ENCODE peak calls at places on chromosomes 11 and 22, in four cellular contexts. M, P, Z and L are unnamed samples.

GRCh38 chr22:29784451-29785361 is 17.5 kb downstream of the UQCR10 start:
- DNase-seq in M (peak; percentile 82), P (peak; percentile 81), Z (peak; percentile 48), L (peak; percentile 76)

GRCh38 chr11:27395556-27396258 is 32.7 kb upstream of the CCDC34 start:
- DNase-seq in M (peak; percentile 72), P (peak; percentile 71), Z (no peak), L (no peak)

GRCh38 chr11:20658135-20658534 is 11.3 kb upstream of the NELL1 start:
- DNase-seq in M (no peak), P (no peak), Z (no peak), L (no peak)

GRCh38 chr11:50187220-50187619 is 154.5 kb downstream of the OR4C45 start:
- DNase-seq in M (no peak), P (no peak), Z (no peak), L (no peak)

GRCh38 chr11:120715239-120715638 is 203.7 kb downstream of the GRIK4 start:
- DNase-seq in M (no peak), P (peak; percentile 8), Z (peak; percentile 60), L (peak; percentile 7)

GRCh38 chr11:65366340-65366773 is 11.8 kb downstream of the TIGD3 start:
- DNase-seq in M (no peak), P (peak; percentile 93), Z (peak; percentile 88), L (peak; percentile 91)

GRCh38 chr22:35491908-35492380 is 48.7 kb upstream of the RASD2 start:
- DNase-seq in M (no peak), P (no peak), Z (no peak), L (no peak)

GRCh38 chr22:35838849-35839646 is 121.4 kb downstream of the APOL5 start:
- DNase-seq in M (no peak), P (peak; percentile 79), Z (peak; percentile 54), L (peak; percentile 85)

GRCh38 chr11:1422981-1423380 is 33.2 kb downstream of the BRSK2 start:
- DNase-seq in M (no peak), P (no peak), Z (no peak), L (no peak)

GRCh38 chr22:37544955-37545702 is 15.2 kb upstream of the CDC42EP1 start:
- DNase-seq in M (peak; percentile 88), P (peak; percentile 83), Z (peak; percentile 78), L (peak; percentile 70)

GRCh38 chr22:39943366-39943765 is 16.8 kb upstream of the TMA7B start:
- DNase-seq in M (no peak), P (no peak), Z (no peak), L (no peak)

GRCh38 chr11:13168281-13168680 is 109.3 kb upstream of the BMAL1 start:
- DNase-seq in M (no peak), P (peak; percentile 8), Z (no peak), L (no peak)

GRCh38 chr22:48918585-48919186 is 909.0 kb downstream of the BRD1 start:
- DNase-seq in M (no peak), P (no peak), Z (no peak), L (no peak)

GRCh38 chr11:4482445-4482844 is at the start of gene OR52K1:
- DNase-seq in M (no peak), P (no peak), Z (no peak), L (no peak)

GRCh38 chr11:34640050-34640971 is 19.4 kb downstream of the EHF start:
- DNase-seq in M (peak; percentile 48), P (no peak), Z (no peak), L (no peak)

GRCh38 chr11:27950339-27950738 is 157.6 kb downstream of the KIF18A start:
- DNase-seq in M (no peak), P (no peak), Z (peak; percentile 6), L (no peak)

GRCh38 chr11:47915407-47916137 is 64.8 kb upstream of the PTPRJ start:
- DNase-seq in M (no peak), P (no peak), Z (no peak), L (no peak)

GRCh38 chr11:75421035-75421602 is 11.9 kb downstream of the KLHL35 start:
- DNase-seq in M (no peak), P (no peak), Z (no peak), L (no peak)

GRCh38 chr22:44461614-44462013 is 36.4 kb downstream of the RTL6 start:
- DNase-seq in M (peak; percentile 11), P (no peak), Z (no peak), L (no peak)

GRCh38 chr11:76772100-76772782 is 10.9 kb upstream of the TSKU start:
- DNase-seq in M (peak; percentile 88), P (no peak), Z (no peak), L (peak; percentile 49)

GRCh38 chr11:120707098-120707497 is 195.6 kb downstream of the GRIK4 start:
- DNase-seq in M (no peak), P (no peak), Z (no peak), L (no peak)

GRCh38 chr22:50737728-50738648 is at the start of gene ACR:
- DNase-seq in M (no peak), P (no peak), Z (no peak), L (no peak)

GRCh38 chr11:45751430-45751829 is 53.5 kb upstream of the SLC35C1 start:
- DNase-seq in M (no peak), P (no peak), Z (no peak), L (no peak)

GRCh38 chr11:33410086-33410765 is 153.0 kb downstream of the HIPK3 start:
- DNase-seq in M (no peak), P (no peak), Z (no peak), L (no peak)

GRCh38 chr11:107331728-107332127 is 125.9 kb downstream of the CWF19L2 start:
- DNase-seq in M (no peak), P (no peak), Z (no peak), L (no peak)

GRCh38 chr22:29740216-29740615 is 20.4 kb downstream of the CABP7 start:
- DNase-seq in M (no peak), P (no peak), Z (no peak), L (no peak)

GRCh38 chr11:111454561-111455192 is 57.5 kb downstream of the BTG4 start:
- DNase-seq in M (no peak), P (peak; percentile 60), Z (peak; percentile 91), L (peak; percentile 65)

GRCh38 chr11:1299621-1300020 is 9.8 kb downstream of the TOLLIP start:
- DNase-seq in M (peak; percentile 69), P (no peak), Z (no peak), L (no peak)

GRCh38 chr11:106695506-106695905 is 322.8 kb downstream of the GUCY1A2 start:
- DNase-seq in M (no peak), P (peak; percentile 21), Z (peak; percentile 2), L (peak; percentile 65)

GRCh38 chr11:95092549-95093324 is 3.1 kb downstream of the ENDOD1 start:
- DNase-seq in M (no peak), P (peak; percentile 67), Z (peak; percentile 59), L (peak; percentile 53)

GRCh38 chr11:97743205-97743742 is 1277.5 kb upstream of the CNTN5 start:
- DNase-seq in M (no peak), P (peak; percentile 34), Z (no peak), L (peak; percentile 13)

GRCh38 chr22:42324991-42325710 is 54.7 kb upstream of the TCF20 start:
- DNase-seq in M (no peak), P (no peak), Z (no peak), L (no peak)

GRCh38 chr11:131290111-131290510 is 80.3 kb upstream of the NTM start:
- DNase-seq in M (no peak), P (no peak), Z (no peak), L (no peak)